ENCODE peak calls at places on chromosomes 6 and 20, in seven cellular contexts. One of them, this sample, is unnamed. For H3K27me3, the result is how much of the 10 kb centered on the place peaks cover.

GRCh38 chr6:110728501-110728900 is 86.8 kb downstream of the CDK19 start:
- DNase-seq in right lobe of liver: no peak
- DNase-seq in fibroblast of lung: no peak
- DNase-seq in neural progenitor cell: no peak
- DNase-seq in AG04450: no peak
- DNase-seq in esophagus muscularis mucosa: no peak
- DNase-seq in adrenal gland: no peak
- DNase-seq in this sample: no peak

GRCh38 chr6:31010393-31011060 is at the start of gene MUC22:
- DNase-seq in right lobe of liver: no peak
- DNase-seq in fibroblast of lung: peak
- DNase-seq in neural progenitor cell: no peak
- DNase-seq in AG04450: no peak
- DNase-seq in esophagus muscularis mucosa: no peak
- DNase-seq in adrenal gland: peak
- DNase-seq in this sample: no peak

GRCh38 chr6:87799651-87800050 is 97.6 kb upstream of the AKIRIN2 start:
- DNase-seq in right lobe of liver: no peak
- DNase-seq in fibroblast of lung: no peak
- DNase-seq in neural progenitor cell: no peak
- DNase-seq in AG04450: no peak
- DNase-seq in esophagus muscularis mucosa: no peak
- DNase-seq in adrenal gland: no peak
- DNase-seq in this sample: no peak

GRCh38 chr6:12083763-12084162 is 71.7 kb downstream of the HIVEP1 start:
- DNase-seq in right lobe of liver: no peak
- DNase-seq in fibroblast of lung: no peak
- DNase-seq in neural progenitor cell: no peak
- DNase-seq in AG04450: no peak
- DNase-seq in esophagus muscularis mucosa: no peak
- DNase-seq in adrenal gland: no peak
- DNase-seq in this sample: no peak

GRCh38 chr6:77178821-77179220 is 284.5 kb downstream of the HTR1B start:
- DNase-seq in right lobe of liver: no peak
- DNase-seq in fibroblast of lung: no peak
- DNase-seq in neural progenitor cell: no peak
- DNase-seq in AG04450: peak
- DNase-seq in esophagus muscularis mucosa: no peak
- DNase-seq in adrenal gland: no peak
- DNase-seq in this sample: no peak

GRCh38 chr6:75874224-75874623 is 125.2 kb downstream of the MYO6 start:
- DNase-seq in right lobe of liver: no peak
- DNase-seq in fibroblast of lung: no peak
- DNase-seq in neural progenitor cell: no peak
- DNase-seq in AG04450: no peak
- DNase-seq in esophagus muscularis mucosa: no peak
- DNase-seq in adrenal gland: no peak
- DNase-seq in this sample: no peak

GRCh38 chr6:108497883-108498282 is 62.8 kb upstream of the FOXO3 start:
- DNase-seq in right lobe of liver: no peak
- DNase-seq in fibroblast of lung: peak
- DNase-seq in neural progenitor cell: peak
- DNase-seq in AG04450: no peak
- DNase-seq in esophagus muscularis mucosa: no peak
- DNase-seq in adrenal gland: peak
- DNase-seq in this sample: no peak

GRCh38 chr6:169503556-169503955 is 198.3 kb downstream of the WDR27 start:
- DNase-seq in right lobe of liver: no peak
- DNase-seq in fibroblast of lung: no peak
- DNase-seq in neural progenitor cell: no peak
- DNase-seq in AG04450: no peak
- DNase-seq in esophagus muscularis mucosa: no peak
- DNase-seq in adrenal gland: no peak
- DNase-seq in this sample: no peak

GRCh38 chr6:16184129-16184528 is 54.3 kb upstream of the GMPR start:
- DNase-seq in right lobe of liver: no peak
- DNase-seq in fibroblast of lung: peak
- DNase-seq in neural progenitor cell: peak
- DNase-seq in AG04450: no peak
- DNase-seq in esophagus muscularis mucosa: no peak
- DNase-seq in adrenal gland: peak
- DNase-seq in this sample: no peak

GRCh38 chr20:63253065-63253437 is 1.2 kb downstream of the NKAIN4 start:
- DNase-seq in right lobe of liver: no peak
- DNase-seq in fibroblast of lung: no peak
- DNase-seq in neural progenitor cell: no peak
- DNase-seq in AG04450: no peak
- DNase-seq in esophagus muscularis mucosa: no peak
- DNase-seq in adrenal gland: no peak
- DNase-seq in this sample: no peak
- H3K27me3 ChIP-seq in right lobe of liver: under half
- H3K27me3 ChIP-seq in fibroblast of lung: under half
- H3K27me3 ChIP-seq in neural progenitor cell: under half
- H3K27me3 ChIP-seq in AG04450: half or more
- H3K27me3 ChIP-seq in esophagus muscularis mucosa: under half
- H3K27me3 ChIP-seq in adrenal gland: under half
- H3K27me3 ChIP-seq in this sample: under half

GRCh38 chr6:166169549-166170421 is 2.1 kb upstream of the TBXT start:
- DNase-seq in right lobe of liver: no peak
- DNase-seq in fibroblast of lung: no peak
- DNase-seq in neural progenitor cell: peak
- DNase-seq in AG04450: no peak
- DNase-seq in esophagus muscularis mucosa: no peak
- DNase-seq in adrenal gland: no peak
- DNase-seq in this sample: no peak
- H3K27me3 ChIP-seq in right lobe of liver: under half
- H3K27me3 ChIP-seq in fibroblast of lung: under half
- H3K27me3 ChIP-seq in neural progenitor cell: half or more
- H3K27me3 ChIP-seq in AG04450: half or more
- H3K27me3 ChIP-seq in esophagus muscularis mucosa: under half
- H3K27me3 ChIP-seq in adrenal gland: half or more
- H3K27me3 ChIP-seq in this sample: under half

GRCh38 chr6:41471064-41471895 is 74.9 kb upstream of the FOXP4 start:
- DNase-seq in right lobe of liver: no peak
- DNase-seq in fibroblast of lung: no peak
- DNase-seq in neural progenitor cell: no peak
- DNase-seq in AG04450: no peak
- DNase-seq in esophagus muscularis mucosa: no peak
- DNase-seq in adrenal gland: no peak
- DNase-seq in this sample: no peak

GRCh38 chr6:41467627-41468404 is 78.4 kb upstream of the FOXP4 start:
- DNase-seq in right lobe of liver: no peak
- DNase-seq in fibroblast of lung: no peak
- DNase-seq in neural progenitor cell: no peak
- DNase-seq in AG04450: no peak
- DNase-seq in esophagus muscularis mucosa: no peak
- DNase-seq in adrenal gland: no peak
- DNase-seq in this sample: no peak

GRCh38 chr6:41469951-41470340 is 76.2 kb upstream of the FOXP4 start:
- DNase-seq in right lobe of liver: no peak
- DNase-seq in fibroblast of lung: no peak
- DNase-seq in neural progenitor cell: peak
- DNase-seq in AG04450: no peak
- DNase-seq in esophagus muscularis mucosa: no peak
- DNase-seq in adrenal gland: no peak
- DNase-seq in this sample: peak

GRCh38 chr6:41469156-41469950 is 76.8 kb upstream of the FOXP4 start:
- DNase-seq in right lobe of liver: no peak
- DNase-seq in fibroblast of lung: no peak
- DNase-seq in neural progenitor cell: peak
- DNase-seq in AG04450: no peak
- DNase-seq in esophagus muscularis mucosa: no peak
- DNase-seq in adrenal gland: no peak
- DNase-seq in this sample: no peak

DNA sequence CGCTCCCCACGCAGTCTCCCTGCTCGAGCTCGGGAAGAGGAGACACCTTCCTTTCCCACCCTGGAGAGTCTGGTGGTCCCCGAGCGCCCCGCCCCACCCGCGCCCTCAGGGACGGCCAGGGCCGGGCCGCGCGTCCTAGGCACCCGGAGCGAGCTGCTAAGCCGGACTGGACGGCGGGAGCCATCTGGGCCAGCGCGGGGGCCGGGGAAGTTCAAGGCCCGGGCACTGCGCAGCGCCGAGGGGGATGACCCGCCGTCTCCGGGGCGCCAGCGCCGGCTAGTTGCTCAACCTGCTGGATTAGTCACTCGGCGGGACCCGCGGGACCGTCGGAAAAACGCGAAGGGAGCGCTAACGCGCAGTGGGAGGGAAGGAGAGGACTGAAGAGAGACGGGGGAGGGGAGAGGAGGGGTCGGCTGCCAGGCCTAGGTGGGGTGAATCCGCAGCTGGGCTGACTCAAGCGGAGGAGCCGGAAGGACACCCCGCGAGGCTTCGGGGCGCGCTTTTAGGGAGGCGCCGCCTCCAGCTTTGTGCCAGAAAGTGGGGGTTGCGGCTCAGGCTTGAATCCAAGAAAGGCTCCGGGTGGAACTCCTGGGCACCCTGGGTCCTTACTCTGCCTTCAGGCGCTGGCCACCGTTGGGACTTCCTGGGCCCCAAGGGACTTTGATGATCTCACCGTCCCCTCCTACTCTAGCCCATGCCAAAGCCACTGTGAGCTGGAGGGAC is 75.7 kb upstream of the FOXP4 start:
- DNase-seq in right lobe of liver: no peak
- DNase-seq in fibroblast of lung: no peak
- DNase-seq in neural progenitor cell: peak
- DNase-seq in AG04450: no peak
- DNase-seq in esophagus muscularis mucosa: no peak
- DNase-seq in adrenal gland: peak
- DNase-seq in this sample: peak
- H3K27me3 ChIP-seq in right lobe of liver: under half
- H3K27me3 ChIP-seq in fibroblast of lung: under half
- H3K27me3 ChIP-seq in neural progenitor cell: half or more
- H3K27me3 ChIP-seq in AG04450: under half
- H3K27me3 ChIP-seq in esophagus muscularis mucosa: under half
- H3K27me3 ChIP-seq in adrenal gland: under half
- H3K27me3 ChIP-seq in this sample: under half

GRCh38 chr20:61879303-61879620 is 186.4 kb downstream of the TAF4 start:
- DNase-seq in right lobe of liver: no peak
- DNase-seq in fibroblast of lung: no peak
- DNase-seq in neural progenitor cell: no peak
- DNase-seq in AG04450: no peak
- DNase-seq in esophagus muscularis mucosa: no peak
- DNase-seq in adrenal gland: no peak
- DNase-seq in this sample: no peak

GRCh38 chr20:61877331-61877730 is 188.3 kb downstream of the TAF4 start:
- DNase-seq in right lobe of liver: no peak
- DNase-seq in fibroblast of lung: no peak
- DNase-seq in neural progenitor cell: no peak
- DNase-seq in AG04450: no peak
- DNase-seq in esophagus muscularis mucosa: no peak
- DNase-seq in adrenal gland: no peak
- DNase-seq in this sample: no peak

GRCh38 chr20:61878478-61879302 is 187.0 kb downstream of the TAF4 start:
- DNase-seq in right lobe of liver: no peak
- DNase-seq in fibroblast of lung: no peak
- DNase-seq in neural progenitor cell: no peak
- DNase-seq in AG04450: no peak
- DNase-seq in esophagus muscularis mucosa: no peak
- DNase-seq in adrenal gland: no peak
- DNase-seq in this sample: no peak

GRCh38 chr20:61876931-61877330 is 188.8 kb downstream of the TAF4 start:
- DNase-seq in right lobe of liver: no peak
- DNase-seq in fibroblast of lung: no peak
- DNase-seq in neural progenitor cell: no peak
- DNase-seq in AG04450: no peak
- DNase-seq in esophagus muscularis mucosa: no peak
- DNase-seq in adrenal gland: no peak
- DNase-seq in this sample: no peak

DNA sequence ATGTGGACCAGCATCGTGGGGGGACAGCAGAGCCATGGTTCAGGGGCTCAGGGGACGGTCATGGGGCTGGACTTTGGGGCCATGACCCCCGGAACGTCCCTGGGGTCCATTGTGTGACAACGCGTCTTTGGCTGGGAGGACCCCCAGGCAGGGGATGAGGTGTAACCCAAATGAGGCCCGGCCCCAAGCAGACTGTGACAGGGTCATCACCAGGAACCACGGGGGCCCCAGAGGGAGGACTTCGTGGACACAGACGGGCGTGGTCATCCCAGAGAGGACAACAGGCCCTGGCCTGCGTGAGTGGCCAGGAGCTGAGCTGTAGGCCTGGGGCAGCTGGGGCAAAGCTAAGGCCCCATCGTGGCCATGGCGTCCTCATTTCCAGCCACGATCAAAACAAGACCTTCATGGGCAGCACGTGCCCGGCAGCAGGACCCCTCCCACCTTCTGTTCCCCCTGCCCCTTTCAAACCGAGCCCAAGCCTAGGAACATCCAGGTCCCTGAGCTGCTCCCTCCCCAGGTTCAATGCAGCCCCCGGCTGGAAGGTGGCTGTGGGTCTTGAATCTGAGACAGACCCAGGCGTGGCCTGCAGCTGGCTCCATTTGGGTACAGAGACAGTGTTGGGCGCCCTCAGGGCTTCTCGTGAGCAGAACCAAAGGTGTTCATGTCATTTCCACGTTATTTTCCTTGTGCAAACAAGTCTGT is 187.8 kb downstream of the TAF4 start:
- DNase-seq in right lobe of liver: no peak
- DNase-seq in fibroblast of lung: no peak
- DNase-seq in neural progenitor cell: no peak
- DNase-seq in AG04450: no peak
- DNase-seq in esophagus muscularis mucosa: no peak
- DNase-seq in adrenal gland: no peak
- DNase-seq in this sample: no peak
- H3K27me3 ChIP-seq in right lobe of liver: under half
- H3K27me3 ChIP-seq in fibroblast of lung: under half
- H3K27me3 ChIP-seq in neural progenitor cell: under half
- H3K27me3 ChIP-seq in AG04450: under half
- H3K27me3 ChIP-seq in esophagus muscularis mucosa: under half
- H3K27me3 ChIP-seq in adrenal gland: under half
- H3K27me3 ChIP-seq in this sample: under half

DNA sequence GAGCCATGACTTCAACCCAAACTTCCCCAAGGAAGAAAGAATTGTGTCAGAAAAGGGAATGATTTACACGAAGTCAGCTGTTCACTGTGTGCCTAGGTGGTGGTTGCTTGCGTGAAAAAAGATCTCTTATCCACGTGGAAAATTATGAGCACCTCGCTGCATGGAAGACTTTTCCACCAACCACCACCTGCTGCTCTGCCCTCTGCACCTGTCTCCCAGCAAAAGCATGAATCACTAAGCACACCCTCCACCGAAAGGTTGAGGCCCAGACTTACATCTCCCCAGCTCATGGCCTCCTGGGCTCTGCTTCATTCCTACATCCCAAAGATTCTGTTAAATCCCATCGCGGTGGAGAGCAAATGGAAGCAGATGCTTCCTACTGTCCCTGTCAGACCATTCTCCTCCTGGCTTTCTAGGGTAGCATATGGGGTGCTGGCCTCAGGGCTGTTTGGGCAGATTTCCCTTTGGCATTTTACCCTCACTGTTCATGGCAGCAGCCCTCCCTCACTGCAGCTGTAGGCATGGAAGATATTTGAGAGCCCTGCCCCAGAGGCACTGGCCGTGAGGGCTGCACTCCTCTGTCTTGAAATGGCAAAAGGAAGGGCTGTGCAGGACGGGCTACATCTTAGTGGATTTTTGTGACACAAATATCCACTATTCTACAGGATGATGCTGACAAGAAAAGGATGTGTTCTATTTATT is 37.6 kb upstream of the CST5 start:
- DNase-seq in right lobe of liver: no peak
- DNase-seq in fibroblast of lung: no peak
- DNase-seq in neural progenitor cell: no peak
- DNase-seq in AG04450: no peak
- DNase-seq in esophagus muscularis mucosa: peak
- DNase-seq in adrenal gland: no peak
- DNase-seq in this sample: no peak
- H3K27me3 ChIP-seq in right lobe of liver: under half
- H3K27me3 ChIP-seq in fibroblast of lung: under half
- H3K27me3 ChIP-seq in neural progenitor cell: under half
- H3K27me3 ChIP-seq in AG04450: under half
- H3K27me3 ChIP-seq in esophagus muscularis mucosa: under half
- H3K27me3 ChIP-seq in adrenal gland: under half
- H3K27me3 ChIP-seq in this sample: under half